ENCODE peak calls at places on chromosomes 16 and 17, in five cellular contexts. N, R, F, W and P are unnamed samples.

GRCh38 chr16:74811911-74812310 is 37.3 kb upstream of the FA2H start:
- DNase-seq in F (no peak), W (no peak), R (no peak), N (peak; percentile 63), P (no peak)

GRCh38 chr17:29412780-29413565 is 22.8 kb downstream of the TAOK1 start:
- DNase-seq in N (no peak), W (no peak), R (no peak), F (no peak), P (peak; percentile 54)

GRCh38 chr16:66474750-66475199 is 47.7 kb downstream of the BEAN1 start:
- DNase-seq in R (peak; percentile 85), F (no peak), W (no peak), N (no peak), P (no peak)

GRCh38 chr16:88380099-88380498 is 2.7 kb upstream of the ZNF469 start:
- DNase-seq in F (no peak), R (no peak), N (no peak), W (no peak), P (no peak)

GRCh38 chr16:71484006-71484893 is 4.9 kb downstream of the ZNF19 start:
- DNase-seq in R (peak; percentile 90), W (peak; percentile 80), F (peak; percentile 75), N (peak; percentile 88), P (peak; percentile 97)

GRCh38 chr17:42883802-42884553 is 16.6 kb upstream of the G6PC1 start:
- DNase-seq in W (no peak), F (no peak), N (no peak), R (no peak), P (no peak)

GRCh38 chr17:78252111-78252634 is 20.7 kb downstream of the TMEM235 start:
- DNase-seq in W (no peak), F (no peak), N (no peak), R (peak; percentile 95), P (no peak)

GRCh38 chr17:43701318-43701743 is 39.6 kb upstream of the MEOX1 start:
- DNase-seq in F (no peak), W (no peak), N (no peak), R (peak; percentile 51), P (peak; percentile 36)

GRCh38 chr17:77453613-77454559 is 313.1 kb downstream of the SEC14L1 start:
- DNase-seq in W (no peak), N (peak; percentile 87), F (no peak), R (no peak), P (no peak)